ENCODE peak calls at places on chromosomes 2 and 18, in four cellular contexts. P is uterus, J is transverse colon, U is body of pancreas. Y is an unnamed sample.

GRCh38 chr2:238183846-238184245 is 19.6 kb downstream of the ILKAP start:
- DNase-seq in J (no peak), P (no peak), U (no peak), Y (no peak)

GRCh38 chr2:58535182-58535581 is 294.1 kb upstream of the FANCL start:
- DNase-seq in U (no peak), J (no peak), P (no peak), Y (no peak)

GRCh38 chr2:10309286-10309685 is 6.6 kb downstream of the HPCAL1 start:
- DNase-seq in P (no peak), J (no peak), U (no peak), Y (no peak)

GRCh38 chr2:30422437-30422805 is 24.6 kb upstream of the LCLAT1 start:
- DNase-seq in J (peak), U (no peak), P (no peak), Y (no peak)

GRCh38 chr2:197461073-197461472 is 7.7 kb downstream of the COQ10B start:
- DNase-seq in U (no peak), P (no peak), J (no peak), Y (peak)

GRCh38 chr2:203802277-203803045 is 65.1 kb upstream of the CTLA4 start:
- DNase-seq in P (no peak), J (no peak), U (no peak), Y (peak)

GRCh38 chr2:116435648-116436047 is 1378.8 kb upstream of the DDX18 start:
- DNase-seq in U (no peak), J (no peak), P (no peak), Y (no peak)

GRCh38 chr2:10146366-10147005 is 23.9 kb downstream of the RRM2 start:
- DNase-seq in U (no peak), J (no peak), P (no peak), Y (no peak)

GRCh38 chr2:31246184-31246852 is 12.4 kb downstream of the EHD3 start:
- DNase-seq in J (no peak), P (no peak), U (no peak), Y (peak)

GRCh38 chr2:159399716-159400525 is 113.4 kb upstream of the WDSUB1 start:
- DNase-seq in J (no peak), U (no peak), P (no peak), Y (peak)

GRCh38 chr2:219398721-219399333 is 11.1 kb upstream of the DNPEP start:
- DNase-seq in P (no peak), U (peak), J (peak), Y (no peak)

GRCh38 chr18:28855989-28856388 is 679.1 kb upstream of the CDH2 start:
- DNase-seq in P (no peak), J (no peak), U (no peak), Y (no peak)

GRCh38 chr18:22691988-22692710 is 241.0 kb upstream of the RBBP8 start:
- DNase-seq in J (no peak), U (no peak), P (no peak), Y (peak)

GRCh38 chr2:44940612-44941464 is 664 bp upstream of the SIX3 start:
- DNase-seq in P (no peak), J (no peak), U (no peak), Y (no peak)

GRCh38 chr2:216687646-216688045 is 7.7 kb downstream of the IGFBP5 start:
- DNase-seq in P (peak), U (no peak), J (no peak), Y (no peak)

GRCh38 chr2:179251865-179252264 is 12.8 kb downstream of the SESTD1 start:
- DNase-seq in U (no peak), P (no peak), J (no peak), Y (peak)

GRCh38 chr2:59398081-59398480 is 1155.4 kb downstream of the BCL11A start:
- DNase-seq in P (no peak), J (no peak), U (no peak), Y (no peak)

GRCh38 chr2:29783696-29784095 is 137.7 kb downstream of the ALK start:
- DNase-seq in P (no peak), U (no peak), J (no peak), Y (no peak)

GRCh38 chr2:128467321-128467901 is 148.7 kb upstream of the HS6ST1 start:
- DNase-seq in P (no peak), U (no peak), J (no peak), Y (no peak)

GRCh38 chr2:85990084-85990483 is 101.3 kb upstream of the ST3GAL5 start:
- DNase-seq in P (no peak), U (no peak), J (no peak), Y (no peak)

GRCh38 chr2:7813541-7814310 is 868.1 kb upstream of the ID2 start:
- DNase-seq in P (no peak), J (no peak), U (no peak), Y (peak)

GRCh38 chr2:191382801-191383200 is 137.6 kb downstream of the MYO1B start:
- DNase-seq in P (no peak), U (peak), J (peak), Y (no peak)

GRCh38 chr2:229081411-229081810 is 189.7 kb downstream of the PID1 start:
- DNase-seq in P (no peak), J (no peak), U (no peak), Y (peak)

GRCh38 chr2:198004173-198004572 is 199.8 kb downstream of the PLCL1 start:
- DNase-seq in P (no peak), J (no peak), U (no peak), Y (peak)

GRCh38 chr18:48300463-48300961 is 108.7 kb downstream of the ZBTB7C start:
- DNase-seq in U (no peak), P (no peak), J (peak), Y (no peak)

GRCh38 chr2:224359569-224359968 is 42.3 kb downstream of the FAM124B start:
- DNase-seq in U (no peak), J (no peak), P (no peak), Y (no peak)

GRCh38 chr18:48405108-48405507 is 4.1 kb downstream of the ZBTB7C start:
- DNase-seq in U (no peak), J (no peak), P (no peak), Y (peak)

GRCh38 chr2:181389524-181389923 is 67.7 kb upstream of the ITGA4 start:
- DNase-seq in U (no peak), J (no peak), P (no peak), Y (no peak)

GRCh38 chr2:11583203-11583752 is 49.4 kb downstream of the GREB1 start:
- DNase-seq in P (peak), J (no peak), U (peak), Y (no peak)

GRCh38 chr18:55778731-55779460 is 190.9 kb upstream of the TCF4 start:
- DNase-seq in U (no peak), P (no peak), J (no peak), Y (no peak)

GRCh38 chr18:9535430-9535972 is 60.2 kb downstream of the RALBP1 start:
- DNase-seq in P (peak), J (no peak), U (no peak), Y (peak)

GRCh38 chr2:145284551-145284950 is 764.6 kb upstream of the ZEB2 start:
- DNase-seq in P (no peak), J (no peak), U (no peak), Y (no peak)

GRCh38 chr2:12728221-12728777 is 11.6 kb downstream of the TRIB2 start:
- DNase-seq in J (peak), P (no peak), U (no peak), Y (no peak)
- H3K4me3 ChIP-seq in J (no peak), P (no peak), U (no peak), Y (no peak)

GRCh38 chr2:167964650-167965404 is 282.6 kb downstream of the STK39 start:
- DNase-seq in J (no peak), U (no peak), P (no peak), Y (peak)
- TF ChIP-seq CTCF in J (no peak), U (peak), P (no peak), Y (peak)

GRCh38 chr2:47905454-47906260 is 641 bp downstream of the FBXO11 start:
- DNase-seq in J (peak), P (peak), U (peak), Y (peak)
- H3K4me3 ChIP-seq in J (peak), P (peak), U (peak), Y (peak)

GRCh38 chr2:199405241-199405640 is 52.5 kb downstream of the SATB2 start:
- DNase-seq in P (no peak), J (no peak), U (no peak), Y (peak)
- TF ChIP-seq CTCF in P (no peak), J (no peak), U (peak), Y (peak)

DNA sequence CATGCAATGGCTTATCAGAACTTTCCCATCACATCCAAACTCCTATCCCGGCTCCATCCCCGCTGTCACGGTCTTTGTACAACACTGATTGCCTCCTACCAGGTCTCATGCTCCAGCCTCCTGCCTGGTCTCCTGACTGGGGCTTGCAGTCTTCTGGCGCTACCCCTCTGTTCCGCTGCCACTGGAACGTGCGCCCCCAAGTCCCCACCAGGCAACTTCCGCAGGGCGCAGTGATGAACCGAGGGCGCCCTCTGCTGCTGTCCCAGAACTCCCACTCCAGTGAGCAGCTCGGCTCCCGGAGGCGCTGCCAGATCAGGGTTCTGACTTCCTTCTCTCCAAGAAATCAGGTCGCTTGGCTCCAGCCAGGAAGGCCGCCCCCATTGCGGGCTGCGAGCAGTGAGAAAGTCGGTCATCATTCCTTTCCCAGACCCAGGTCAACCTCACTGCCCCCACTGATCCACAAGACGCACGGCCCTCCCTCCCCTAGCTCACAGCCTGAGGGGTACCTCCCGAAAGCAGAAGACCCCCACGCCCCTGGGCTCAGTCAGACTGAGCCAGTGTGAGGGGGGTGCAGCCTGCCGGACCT is 43.9 kb upstream of the RAB11FIP5 start:
- DNase-seq in J (peak), P (peak), U (peak), Y (peak)
- H3K4me3 ChIP-seq in J (no peak), P (no peak), U (no peak), Y (peak)

Y was measured in fibroblast of the aortic adventitia.